ENCODE peak calls at places on chromosomes 2 and 18, in four cellular contexts. Q is heart left ventricle, H is adrenal gland, U is brain microvascular endothelial cell. Y is an unnamed sample.

GRCh38 chr2:64052468-64053241 is 33.4 kb upstream of the VPS54 start:
- DNase-seq in Q (peak), H (no peak), U (no peak), Y (no peak)

GRCh38 chr2:47513981-47514520 is 111.1 kb downstream of the MSH2 start:
- DNase-seq in Q (no peak), H (no peak), U (no peak), Y (no peak)

GRCh38 chr18:24094561-24094960 is 44.3 kb upstream of the CABYR start:
- DNase-seq in Q (no peak), H (no peak), U (no peak), Y (no peak)

GRCh38 chr2:30234180-30234971 is 3.0 kb downstream of the LBH start:
- DNase-seq in Q (no peak), H (no peak), U (peak), Y (peak)

GRCh38 chr2:188983427-188984101 is 9.4 kb downstream of the COL3A1 start:
- DNase-seq in Q (no peak), H (no peak), U (peak), Y (no peak)

GRCh38 chr2:27021253-27021801 is 11.4 kb upstream of the TMEM214 start:
- DNase-seq in Q (no peak), H (no peak), U (no peak), Y (no peak)

GRCh38 chr2:152740743-152741328 is 22.4 kb downstream of the ARL6IP6 start:
- DNase-seq in Q (no peak), H (no peak), U (no peak), Y (no peak)

GRCh38 chr2:128819092-128819491 is 500.4 kb upstream of the HS6ST1 start:
- DNase-seq in Q (no peak), H (no peak), U (no peak), Y (no peak)

GRCh38 chr2:26179446-26179907 is 6.6 kb downstream of the GAREM2 start:
- DNase-seq in Q (no peak), H (no peak), U (no peak), Y (no peak)

GRCh38 chr18:31821452-31822171 is 60.9 kb upstream of the SLC25A52 start:
- DNase-seq in Q (no peak), H (no peak), U (no peak), Y (no peak)

GRCh38 chr2:65388051-65388531 is 44.3 kb downstream of the SPRED2 start:
- DNase-seq in Q (no peak), H (no peak), U (no peak), Y (no peak)

GRCh38 chr2:161358838-161359237 is 50.6 kb downstream of the PSMD14 start:
- DNase-seq in Q (no peak), H (no peak), U (peak), Y (no peak)

GRCh38 chr2:23606196-23606595 is 221.2 kb downstream of the KLHL29 start:
- DNase-seq in Q (no peak), H (peak), U (no peak), Y (no peak)

GRCh38 chr2:241062342-241063092 is 39.6 kb downstream of the MTERF4 start:
- DNase-seq in Q (no peak), H (no peak), U (no peak), Y (peak)

GRCh38 chr2:241064802-241065354 is 37.2 kb downstream of the MTERF4 start:
- DNase-seq in Q (no peak), H (no peak), U (no peak), Y (peak)

GRCh38 chr2:241063093-241063551 is 39.0 kb downstream of the MTERF4 start:
- DNase-seq in Q (no peak), H (peak), U (no peak), Y (peak)

GRCh38 chr2:241064008-241064801 is 37.9 kb downstream of the MTERF4 start:
- DNase-seq in Q (no peak), H (peak), U (no peak), Y (peak)

DNA sequence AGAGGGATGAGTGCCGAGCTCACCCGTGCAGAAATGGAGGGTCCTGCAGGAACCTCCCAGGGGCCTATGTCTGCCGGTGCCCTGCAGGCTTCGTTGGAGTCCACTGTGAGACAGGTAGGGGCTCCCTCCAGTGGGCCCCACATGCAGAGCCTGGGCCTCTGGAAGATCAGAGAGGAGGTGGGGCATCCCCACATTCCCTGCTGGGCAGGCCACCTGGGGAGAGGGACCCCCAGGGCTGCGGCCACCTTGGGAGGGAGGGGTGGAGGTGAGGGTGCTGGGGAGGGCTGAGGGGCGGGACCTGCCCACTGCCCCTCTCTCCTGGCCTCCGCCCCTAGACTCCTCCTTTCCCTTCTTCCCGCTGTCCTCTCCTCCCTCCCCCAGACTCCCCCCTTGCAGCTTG is 38.5 kb downstream of the MTERF4 start:
- DNase-seq in Q (no peak), H (peak), U (no peak), Y (peak)
- H3K4me3 ChIP-seq in Q (no peak), H (no peak), U (no peak), Y (no peak)

DNA sequence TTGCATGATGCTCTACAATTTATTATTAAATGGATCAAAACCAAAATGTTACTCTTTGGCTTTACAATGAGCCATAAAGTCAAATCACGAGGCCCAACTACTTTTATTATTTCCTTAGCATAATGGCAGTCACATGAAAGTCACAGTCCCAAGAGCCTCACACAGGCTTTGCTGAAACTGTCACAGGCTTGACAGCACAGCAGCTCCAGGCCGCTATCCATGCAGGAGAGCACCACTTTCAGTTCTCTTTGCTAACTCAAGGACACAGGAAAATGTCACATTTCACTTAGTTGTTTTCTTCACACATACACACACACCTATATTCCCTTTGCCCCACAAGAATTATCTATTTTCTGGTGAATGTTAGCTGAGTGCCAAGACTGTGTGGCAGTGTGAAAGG is 11.1 kb upstream of the MSGN1 start:
- DNase-seq in Q (no peak), H (no peak), U (no peak), Y (no peak)
- H3K4me3 ChIP-seq in Q (no peak), H (no peak), U (no peak), Y (no peak)

GRCh38 chr18:12837747-12838146 is 46.3 kb downstream of the PTPN2 start:
- DNase-seq in Q (no peak), H (no peak), U (no peak), Y (no peak)

GRCh38 chr18:12836551-12836950 is 47.5 kb downstream of the PTPN2 start:
- DNase-seq in Q (no peak), H (no peak), U (no peak), Y (no peak)

GRCh38 chr18:12839526-12840196 is 44.4 kb downstream of the PTPN2 start:
- DNase-seq in Q (no peak), H (no peak), U (no peak), Y (no peak)

GRCh38 chr18:12839057-12839525 is 44.9 kb downstream of the PTPN2 start:
- DNase-seq in Q (no peak), H (no peak), U (no peak), Y (no peak)

DNA sequence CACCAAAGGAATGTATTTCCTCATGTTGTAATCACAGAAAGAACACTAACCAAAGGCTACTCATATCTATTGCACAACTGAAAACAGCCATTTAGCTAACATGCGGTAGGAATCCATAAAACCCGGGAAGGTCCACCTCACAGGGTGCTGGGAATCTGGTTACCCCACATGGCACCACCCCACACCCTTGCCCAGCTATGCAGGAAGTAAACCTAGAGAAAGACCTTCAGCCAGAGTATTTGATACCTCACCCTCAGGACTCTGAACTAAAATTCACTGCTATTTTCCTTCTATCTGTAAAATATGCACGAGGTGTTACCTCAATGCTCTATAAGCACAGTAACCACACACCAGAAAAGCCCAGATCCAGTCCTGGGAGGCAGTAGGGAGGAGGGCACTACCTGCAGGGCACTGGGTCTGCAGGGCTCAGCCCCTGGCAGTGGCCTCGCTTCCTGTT is 45.8 kb downstream of the PTPN2 start:
- DNase-seq in Q (no peak), H (peak), U (peak), Y (no peak)
- H3K4me3 ChIP-seq in Q (no peak), H (no peak), U (no peak), Y (no peak)

DNA sequence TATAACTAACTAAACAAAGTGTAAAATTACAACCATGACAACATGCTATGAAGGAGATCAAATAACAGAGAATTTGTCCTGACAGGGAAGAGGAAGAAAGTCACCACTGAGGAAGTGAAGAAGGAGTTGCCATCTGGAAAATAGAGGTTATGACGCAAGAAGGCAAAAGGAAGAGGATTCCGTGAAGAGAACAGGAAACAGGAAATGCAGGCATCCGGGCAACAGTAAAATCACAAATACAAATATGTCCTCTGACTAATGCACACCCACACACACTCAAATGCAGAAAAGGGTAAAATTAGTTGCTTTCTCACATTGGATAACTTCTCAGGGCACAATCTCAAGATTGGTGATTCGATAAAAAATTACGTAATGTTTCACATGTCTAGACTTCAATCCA is 278.4 kb downstream of the TMX3 start:
- DNase-seq in Q (no peak), H (no peak), U (peak), Y (no peak)
- H3K4me3 ChIP-seq in Q (no peak), H (no peak), U (no peak), Y (no peak)

GRCh38 chr2:240997141-240997855 is 1.1 kb upstream of the SNED1 start:
- DNase-seq in Q (peak), H (no peak), U (peak), Y (peak)
- H3K4me3 ChIP-seq in Q (no peak), H (no peak), U (no peak), Y (peak)

GRCh38 chr2:98823196-98824166 is 92.5 kb upstream of the MGAT4A start:
- DNase-seq in Q (peak), H (no peak), U (no peak), Y (no peak)
- H3K4me3 ChIP-seq in Q (peak), H (no peak), U (no peak), Y (peak)

DNA sequence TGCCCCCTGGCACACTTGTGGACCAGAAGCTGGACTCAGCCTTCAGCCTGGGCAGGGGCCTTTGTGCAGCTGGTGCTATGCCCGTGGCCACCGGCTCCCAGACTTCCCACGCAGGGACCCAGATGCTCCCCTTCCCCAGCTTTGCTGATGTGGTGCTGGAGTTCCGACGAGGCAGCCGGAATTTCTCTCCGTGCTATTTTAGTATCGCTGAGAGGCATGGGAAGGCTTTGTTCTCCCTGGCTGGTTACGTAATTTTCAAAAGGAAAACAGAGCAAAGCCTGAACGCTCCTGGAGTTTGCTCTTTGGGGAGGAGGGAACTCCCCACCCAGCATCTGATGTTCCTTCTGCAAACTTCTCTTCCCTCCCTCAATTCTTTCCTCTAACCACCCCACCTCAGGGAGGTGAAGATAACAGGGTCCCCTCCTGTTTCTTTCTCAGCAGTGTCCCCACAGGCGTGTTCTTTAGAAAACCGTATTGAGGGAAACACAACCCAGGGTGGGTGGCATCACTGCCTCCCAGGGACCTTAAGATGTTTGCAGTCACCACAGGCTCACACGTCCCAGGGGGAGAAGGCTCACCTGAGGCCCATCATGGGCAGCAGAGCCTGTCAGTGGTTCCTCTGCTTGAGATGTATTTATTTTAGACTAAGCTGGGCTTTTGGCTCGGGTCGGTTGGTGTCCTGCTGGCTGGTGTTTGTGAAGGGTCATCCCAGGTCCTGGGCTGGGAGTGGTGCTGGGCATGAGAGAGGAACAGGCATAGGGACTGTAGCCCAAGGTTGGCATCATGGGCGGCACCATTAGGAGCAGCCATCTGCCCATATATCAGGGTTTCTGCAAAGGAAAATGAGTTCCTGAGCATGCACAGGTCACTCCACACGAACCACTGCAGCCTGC is 95.0 kb downstream of the MAPK4 start:
- DNase-seq in Q (peak), H (no peak), U (no peak), Y (peak)
- H3K4me3 ChIP-seq in Q (no peak), H (no peak), U (no peak), Y (no peak)